ENCODE peak calls at places on chromosomes 4 and X, in eight cellular contexts. P is stimulated activated naive CD4-positive, alpha-beta T cell; J is activated CD4-positive, alpha-beta T cell treated with anti-CD3 and anti-CD28 coated beads, Interleukin-2, amount 50 U/mL, for 1 hour; H is COR-L47; U is WERI-Rb-1; Q is osteocyte; S is NCI-H1105 treated with DMSO at 0.1 percent for 48 hours; V is ACHN. B is an unnamed sample.

GRCh38 chr4:37666625-37667071 is 19.5 kb downstream of the RELL1 start:
- DNase-seq in H (no peak), V (peak), Q (no peak), P (no peak), J (no peak), U (no peak), S (no peak), B (no peak)

GRCh38 chr4:31458813-31459212 is 738.6 kb downstream of the PCDH7 start:
- DNase-seq in U (no peak), H (no peak), Q (no peak), V (no peak), J (no peak), P (no peak), S (no peak), B (no peak)

GRCh38 chr4:139776235-139776634 is 110.6 kb downstream of the MGST2 start:
- DNase-seq in H (no peak), V (no peak), U (no peak), J (no peak), S (no peak), Q (no peak), P (no peak), B (no peak)

GRCh38 chr4:649293-649625 is 23.9 kb downstream of the PDE6B start:
- DNase-seq in H (no peak), U (no peak), S (no peak), P (no peak), Q (no peak), V (no peak), J (no peak), B (no peak)

GRCh38 chr4:7322166-7322991 is 112.4 kb downstream of the PSAPL1 start:
- DNase-seq in J (no peak), P (no peak), U (peak), V (no peak), Q (no peak), S (no peak), H (no peak), B (no peak)

GRCh38 chr4:26294904-26295303 is 25.9 kb upstream of the RBPJ start:
- DNase-seq in J (no peak), H (no peak), Q (no peak), V (no peak), U (no peak), S (no peak), P (no peak), B (no peak)

GRCh38 chr4:137425281-137425680 is 107.0 kb downstream of the PCDH18 start:
- DNase-seq in H (no peak), V (no peak), Q (no peak), P (no peak), S (no peak), J (no peak), U (no peak), B (no peak)

GRCh38 chr4:56155432-56155831 is 206.7 kb downstream of the CEP135 start:
- DNase-seq in V (no peak), U (no peak), H (no peak), J (no peak), P (no peak), Q (no peak), S (no peak), B (no peak)

GRCh38 chr4:34181311-34181808 is 2063.0 kb downstream of the ARAP2 start:
- DNase-seq in J (no peak), V (peak), S (no peak), P (no peak), U (no peak), Q (no peak), H (no peak), B (no peak)

GRCh38 chr4:92270908-92271307 is 32.9 kb upstream of the GRID2 start:
- DNase-seq in J (no peak), Q (no peak), V (peak), U (no peak), S (no peak), H (no peak), P (no peak), B (no peak)

GRCh38 chrX:131393426-131393825 is 104.3 kb upstream of the IGSF1 start:
- DNase-seq in U (no peak), S (no peak), P (no peak), H (no peak), Q (no peak), V (no peak), J (no peak), B (no peak)

GRCh38 chr4:848803-849477 is 23.0 kb upstream of the CPLX1 start:
- DNase-seq in U (no peak), Q (no peak), V (no peak), J (no peak), P (no peak), S (no peak), H (no peak), B (no peak)

GRCh38 chr4:114870987-114871386 is 242.4 kb downstream of the NDST4 start:
- DNase-seq in S (no peak), Q (no peak), U (no peak), V (no peak), P (no peak), J (no peak), H (no peak), B (no peak)

GRCh38 chrX:47446971-47447370 is 36.1 kb downstream of the ZNF41 start:
- DNase-seq in U (no peak), Q (no peak), V (no peak), J (no peak), H (no peak), S (no peak), P (no peak), B (no peak)

GRCh38 chrX:79506001-79506400 is 138.9 kb upstream of the ITM2A start:
- DNase-seq in H (no peak), V (no peak), P (no peak), S (peak), Q (no peak), J (no peak), U (no peak), B (no peak)

GRCh38 chr4:122876456-122876855 is 45.9 kb downstream of the NUDT6 start:
- DNase-seq in U (no peak), H (no peak), J (no peak), V (no peak), S (no peak), Q (no peak), P (no peak), B (no peak)

GRCh38 chrX:134184936-134185335 is 52.0 kb upstream of the CCDC160 start:
- DNase-seq in Q (no peak), V (no peak), S (no peak), H (no peak), J (no peak), U (no peak), P (no peak), B (no peak)

GRCh38 chrX:28981952-28982351 is 394.7 kb downstream of the IL1RAPL1 start:
- DNase-seq in J (no peak), P (no peak), V (no peak), S (no peak), U (no peak), H (no peak), Q (no peak), B (no peak)

GRCh38 chrX:106139048-106139447 is 29.1 kb upstream of the PWWP3B start:
- DNase-seq in P (no peak), V (no peak), U (no peak), Q (no peak), H (no peak), S (no peak), J (no peak), B (no peak)

GRCh38 chrX:121146059-121146628 is 98.7 kb downstream of the GLUD2 start:
- DNase-seq in P (no peak), V (no peak), Q (no peak), J (no peak), S (no peak), U (no peak), H (no peak), B (no peak)

GRCh38 chr4:88280228-88280795 is 4.0 kb downstream of the PPM1K start:
- DNase-seq in H (no peak), S (no peak), U (no peak), J (no peak), V (no peak), P (no peak), Q (no peak), B (no peak)

GRCh38 chrX:46298821-46299220 is 246.4 kb downstream of the ZNF674 start:
- DNase-seq in V (no peak), Q (no peak), S (no peak), U (no peak), P (no peak), H (no peak), J (no peak), B (no peak)

GRCh38 chrX:95059909-95060308 is 1385.9 kb downstream of the FAM133A start:
- DNase-seq in Q (no peak), H (no peak), P (no peak), U (no peak), S (no peak), J (no peak), V (no peak), B (no peak)

GRCh38 chrX:10087391-10087790 is 69.4 kb upstream of the CLCN4 start:
- DNase-seq in S (no peak), H (no peak), V (no peak), P (no peak), J (no peak), U (no peak), Q (no peak), B (no peak)

GRCh38 chrX:50622751-50623150 is 152.1 kb upstream of the DGKK start:
- DNase-seq in V (no peak), Q (no peak), H (no peak), P (no peak), J (no peak), U (no peak), S (no peak), B (no peak)

GRCh38 chr4:40289366-40290188 is 45.6 kb upstream of the CHRNA9 start:
- DNase-seq in U (no peak), Q (no peak), P (no peak), S (peak), H (peak), V (no peak), J (no peak), B (peak)

B was measured in CD4-positive, CD25-positive, alpha-beta regulatory T cell.